ENCODE peak calls at places on chromosomes 2 and 18, in five cellular contexts. A is GM20000, O is aorta, K is neural crest cell, V is right cardiac atrium. G is an unnamed sample.

GRCh38 chr2:127771756-127772155 is 39.2 kb downstream of the WDR33 start:
- DNase-seq in A (no peak), O (no peak), K (no peak), V (no peak), G (no peak)

GRCh38 chr18:10490401-10491289 is 35.2 kb upstream of the NAPG start:
- DNase-seq in A (peak), O (no peak), K (no peak), V (no peak), G (no peak)

GRCh38 chr2:132721938-132722337 is 51.9 kb upstream of the LYPD1 start:
- DNase-seq in A (no peak), O (no peak), K (no peak), V (no peak), G (no peak)

GRCh38 chr2:110732422-110733413 is at the start of gene ACOXL:
- DNase-seq in A (no peak), O (no peak), K (no peak), V (no peak), G (no peak)

GRCh38 chr2:113977660-113978523 is 88.0 kb downstream of the ACTR3 start:
- DNase-seq in A (no peak), O (no peak), K (no peak), V (no peak), G (peak)

GRCh38 chr18:56902653-56903052 is 244.2 kb upstream of the BOD1L2 start:
- DNase-seq in A (peak), O (no peak), K (no peak), V (no peak), G (no peak)

GRCh38 chr2:174846218-174846617 is 81.9 kb upstream of the CHRNA1 start:
- DNase-seq in A (no peak), O (no peak), K (no peak), V (no peak), G (no peak)

GRCh38 chr18:48521723-48522122 is 17.1 kb upstream of the CTIF start:
- DNase-seq in A (no peak), O (no peak), K (no peak), V (no peak), G (peak)

GRCh38 chr2:96470089-96470488 is 35.1 kb downstream of the NEURL3 start:
- DNase-seq in A (no peak), O (no peak), K (no peak), V (no peak), G (no peak)

GRCh38 chr2:171185941-171186340 is 25.2 kb upstream of the TLK1 start:
- DNase-seq in A (no peak), O (no peak), K (no peak), V (no peak), G (no peak)

GRCh38 chr2:79434362-79434761 is 78.5 kb upstream of the CTNNA2 start:
- DNase-seq in A (no peak), O (no peak), K (no peak), V (no peak), G (no peak)

GRCh38 chr2:215619022-215619958 is 183.4 kb upstream of the FN1 start:
- DNase-seq in A (no peak), O (no peak), K (no peak), V (no peak), G (peak)

GRCh38 chr2:101440127-101440738 is 34.7 kb downstream of the RFX8 start:
- DNase-seq in A (no peak), O (no peak), K (no peak), V (peak), G (no peak)

GRCh38 chr2:119207447-119207846 is 16.2 kb upstream of the STEAP3 start:
- DNase-seq in A (no peak), O (no peak), K (no peak), V (no peak), G (no peak)

GRCh38 chr18:53117851-53118250 is 777.9 kb downstream of the DCC start:
- DNase-seq in A (no peak), O (no peak), K (no peak), V (no peak), G (no peak)

GRCh38 chr2:127003028-127003800 is 103.7 kb downstream of the BIN1 start:
- DNase-seq in A (no peak), O (no peak), K (no peak), V (no peak), G (no peak)

G was measured in neuronal stem cell.